ENCODE peak calls at places on chromosomes 4 and X, in eight cellular contexts. One of them, this sample, is unnamed.

GRCh38 chr4:120071192-120071795 is 4.6 kb upstream of the MAD2L1 start:
- DNase-seq in A673: peak; percentile 70
- DNase-seq in tibial artery: no peak
- DNase-seq in A549: peak; percentile 69
- DNase-seq in left ventricle myocardium inferior: no peak
- DNase-seq in tibial nerve: no peak
- DNase-seq in endodermal cell: peak; percentile 49
- DNase-seq in neural progenitor cell: peak; percentile 59
- DNase-seq in this sample: peak; percentile 59

GRCh38 chrX:45765726-45766125 is 565.0 kb upstream of the DIPK2B start:
- DNase-seq in A673: no peak
- DNase-seq in tibial artery: no peak
- DNase-seq in A549: no peak
- DNase-seq in left ventricle myocardium inferior: no peak
- DNase-seq in tibial nerve: no peak
- DNase-seq in endodermal cell: no peak
- DNase-seq in neural progenitor cell: no peak
- DNase-seq in this sample: no peak

GRCh38 chr4:25702848-25703247 is 47.2 kb downstream of the SLC34A2 start:
- DNase-seq in A673: peak; percentile 12
- DNase-seq in tibial artery: peak; percentile 29
- DNase-seq in A549: no peak
- DNase-seq in left ventricle myocardium inferior: peak; percentile 40
- DNase-seq in tibial nerve: peak; percentile 23
- DNase-seq in endodermal cell: no peak
- DNase-seq in neural progenitor cell: no peak
- DNase-seq in this sample: no peak

GRCh38 chr4:94559351-94559806 is 107.6 kb downstream of the PDLIM5 start:
- DNase-seq in A673: no peak
- DNase-seq in tibial artery: no peak
- DNase-seq in A549: no peak
- DNase-seq in left ventricle myocardium inferior: no peak
- DNase-seq in tibial nerve: no peak
- DNase-seq in endodermal cell: no peak
- DNase-seq in neural progenitor cell: no peak
- DNase-seq in this sample: no peak

GRCh38 chr4:4995866-4996265 is 23.4 kb downstream of the CYTL1 start:
- DNase-seq in A673: peak; percentile 30
- DNase-seq in tibial artery: no peak
- DNase-seq in A549: no peak
- DNase-seq in left ventricle myocardium inferior: no peak
- DNase-seq in tibial nerve: no peak
- DNase-seq in endodermal cell: peak; percentile 64
- DNase-seq in neural progenitor cell: no peak
- DNase-seq in this sample: no peak

GRCh38 chrX:153412746-153413720 is 1.8 kb downstream of the ZFP92 start:
- DNase-seq in A673: peak; percentile 17
- DNase-seq in tibial artery: no peak
- DNase-seq in A549: peak; percentile 9
- DNase-seq in left ventricle myocardium inferior: no peak
- DNase-seq in tibial nerve: no peak
- DNase-seq in endodermal cell: no peak
- DNase-seq in neural progenitor cell: peak; percentile 18
- DNase-seq in this sample: no peak

GRCh38 chr4:142262956-142263355 is 583.1 kb downstream of the INPP4B start:
- DNase-seq in A673: peak; percentile 30
- DNase-seq in tibial artery: no peak
- DNase-seq in A549: no peak
- DNase-seq in left ventricle myocardium inferior: no peak
- DNase-seq in tibial nerve: no peak
- DNase-seq in endodermal cell: no peak
- DNase-seq in neural progenitor cell: peak; percentile 69
- DNase-seq in this sample: no peak

GRCh38 chrX:13000311-13000811 is 25.5 kb downstream of the TMSB4X start:
- DNase-seq in A673: peak; percentile 87
- DNase-seq in tibial artery: peak; percentile 34
- DNase-seq in A549: no peak
- DNase-seq in left ventricle myocardium inferior: no peak
- DNase-seq in tibial nerve: no peak
- DNase-seq in endodermal cell: no peak
- DNase-seq in neural progenitor cell: no peak
- DNase-seq in this sample: no peak

GRCh38 chr4:5051692-5052423 is 578 bp downstream of the STK32B start:
- DNase-seq in A673: peak; percentile 35
- DNase-seq in tibial artery: peak; percentile 37
- DNase-seq in A549: peak; percentile 40
- DNase-seq in left ventricle myocardium inferior: no peak
- DNase-seq in tibial nerve: no peak
- DNase-seq in endodermal cell: peak; percentile 76
- DNase-seq in neural progenitor cell: peak; percentile 56
- DNase-seq in this sample: no peak

DNA sequence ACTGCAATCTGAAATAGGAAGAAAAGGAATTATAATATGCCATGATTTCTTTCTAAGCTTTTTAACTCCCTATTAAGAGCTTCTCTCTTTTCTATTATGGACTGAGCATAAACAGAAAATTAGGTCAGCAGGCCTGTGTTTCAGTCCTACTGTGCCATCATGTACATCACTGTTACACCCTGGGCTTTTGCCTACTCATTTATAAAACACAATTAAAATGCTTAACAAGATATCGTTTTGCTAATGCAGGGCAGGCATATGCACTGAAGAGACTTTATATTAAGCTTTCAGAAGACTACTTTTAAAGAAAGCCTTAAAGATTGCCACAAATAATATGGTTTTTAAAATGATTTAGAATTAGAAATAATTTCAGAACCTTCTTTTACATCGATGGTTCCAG is 828 bp upstream of the BBS12 start:
- DNase-seq in A673: no peak
- DNase-seq in tibial artery: no peak
- DNase-seq in A549: no peak
- DNase-seq in left ventricle myocardium inferior: no peak
- DNase-seq in tibial nerve: no peak
- DNase-seq in endodermal cell: no peak
- DNase-seq in neural progenitor cell: no peak
- DNase-seq in this sample: no peak
- H3K4me3 ChIP-seq in A673: peak overlapping the region; percentile 68
- H3K4me3 ChIP-seq in tibial artery: peak overlapping the region; percentile 76
- H3K4me3 ChIP-seq in A549: peak overlapping the region; percentile 23
- H3K4me3 ChIP-seq in left ventricle myocardium inferior: peak overlapping the region; percentile 88
- H3K4me3 ChIP-seq in tibial nerve: peak overlapping the region; percentile 34
- H3K4me3 ChIP-seq in endodermal cell: peak overlapping the region; percentile 71
- H3K4me3 ChIP-seq in neural progenitor cell: peak overlapping the region; percentile 46
- H3K4me3 ChIP-seq in this sample: no peak overlapping the region

GRCh38 chrX:11678174-11678573 is 12.5 kb upstream of the ARHGAP6 start:
- DNase-seq in A673: no peak
- DNase-seq in tibial artery: no peak
- DNase-seq in A549: no peak
- DNase-seq in left ventricle myocardium inferior: no peak
- DNase-seq in tibial nerve: no peak
- DNase-seq in endodermal cell: no peak
- DNase-seq in neural progenitor cell: no peak
- DNase-seq in this sample: no peak
- TF ChIP-seq CTCF in A673: peak; percentile 44
- TF ChIP-seq CTCF in tibial artery: peak; percentile 13
- TF ChIP-seq CTCF in A549: no peak
- TF ChIP-seq CTCF in left ventricle myocardium inferior: no peak
- TF ChIP-seq CTCF in tibial nerve: no peak
- TF ChIP-seq CTCF in endodermal cell: peak; percentile 69
- TF ChIP-seq CTCF in neural progenitor cell: peak; percentile 53
- TF ChIP-seq CTCF in this sample: peak; percentile 43

DNA sequence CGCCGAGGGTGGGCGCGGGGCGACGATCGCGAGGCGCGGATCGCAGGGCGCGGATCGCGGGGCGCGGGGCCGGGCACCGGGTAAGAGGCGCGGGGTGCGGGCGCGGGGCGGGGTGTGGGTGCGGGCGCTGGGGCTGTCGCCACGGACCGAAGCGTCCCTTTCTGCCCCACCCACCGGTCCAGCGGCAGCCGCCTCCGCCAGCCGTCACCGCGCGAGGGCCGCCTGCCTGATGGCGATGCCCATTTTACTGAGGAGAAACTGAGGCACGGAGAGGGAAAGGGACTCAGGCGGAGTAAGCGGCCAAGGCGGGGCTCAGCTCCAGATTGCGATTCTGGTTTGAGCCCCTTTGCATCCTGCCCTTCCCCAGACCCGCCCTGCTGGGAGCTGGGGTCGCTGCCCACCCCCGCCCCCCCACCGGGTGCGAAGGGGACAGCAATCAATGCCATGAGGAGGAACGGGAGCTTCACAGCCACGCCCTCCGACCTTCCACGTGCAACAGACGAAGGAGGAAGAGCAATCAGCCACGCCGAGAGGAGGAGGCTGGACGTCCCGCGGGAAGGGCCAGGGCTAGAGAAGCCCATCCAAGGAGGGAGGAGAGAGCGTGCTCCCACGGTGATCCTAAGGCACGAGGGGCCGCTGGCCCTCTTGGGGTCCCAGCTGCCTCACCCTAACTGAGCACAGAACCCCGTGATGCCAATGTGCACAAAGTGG is 10.9 kb upstream of the MAN2B2 start:
- DNase-seq in A673: no peak
- DNase-seq in tibial artery: no peak
- DNase-seq in A549: no peak
- DNase-seq in left ventricle myocardium inferior: no peak
- DNase-seq in tibial nerve: no peak
- DNase-seq in endodermal cell: no peak
- DNase-seq in neural progenitor cell: no peak
- DNase-seq in this sample: no peak
- H3K4me3 ChIP-seq in A673: peak overlapping the region; percentile 23
- H3K4me3 ChIP-seq in tibial artery: peak overlapping the region; percentile 41
- H3K4me3 ChIP-seq in A549: peak overlapping the region; percentile 56
- H3K4me3 ChIP-seq in left ventricle myocardium inferior: peak overlapping the region; percentile 64
- H3K4me3 ChIP-seq in tibial nerve: peak overlapping the region; percentile 22
- H3K4me3 ChIP-seq in endodermal cell: no peak overlapping the region
- H3K4me3 ChIP-seq in neural progenitor cell: peak overlapping the region; percentile 34
- H3K4me3 ChIP-seq in this sample: no peak overlapping the region

DNA sequence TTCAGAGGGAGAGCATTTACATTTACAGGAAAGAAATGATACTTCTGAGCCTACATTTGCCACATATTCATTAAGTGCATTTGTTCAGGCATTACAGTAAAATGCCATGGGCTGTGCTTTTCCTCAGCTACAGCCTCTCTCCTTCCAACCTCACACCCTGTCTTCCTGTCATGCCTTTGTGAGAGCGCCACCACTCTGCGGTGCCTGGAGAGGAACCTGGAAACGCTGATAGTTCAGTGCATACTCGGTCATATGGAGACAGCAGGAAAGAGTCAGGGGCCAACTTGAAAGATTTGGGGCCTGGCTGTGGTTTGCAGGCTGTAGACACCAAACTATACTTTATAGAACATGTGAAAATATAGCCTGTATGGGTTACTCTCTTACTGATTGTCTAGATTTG is 40.5 kb downstream of the NFKB1 start:
- DNase-seq in A673: no peak
- DNase-seq in tibial artery: no peak
- DNase-seq in A549: peak; percentile 1
- DNase-seq in left ventricle myocardium inferior: no peak
- DNase-seq in tibial nerve: no peak
- DNase-seq in endodermal cell: peak; percentile 89
- DNase-seq in neural progenitor cell: peak; percentile 61
- DNase-seq in this sample: no peak
- TF ChIP-seq CTCF in A673: peak; percentile 40
- TF ChIP-seq CTCF in tibial artery: no peak
- TF ChIP-seq CTCF in A549: no peak
- TF ChIP-seq CTCF in left ventricle myocardium inferior: no peak
- TF ChIP-seq CTCF in tibial nerve: no peak
- TF ChIP-seq CTCF in endodermal cell: peak; percentile 71
- TF ChIP-seq CTCF in neural progenitor cell: peak; percentile 62
- TF ChIP-seq CTCF in this sample: peak; percentile 5

DNA sequence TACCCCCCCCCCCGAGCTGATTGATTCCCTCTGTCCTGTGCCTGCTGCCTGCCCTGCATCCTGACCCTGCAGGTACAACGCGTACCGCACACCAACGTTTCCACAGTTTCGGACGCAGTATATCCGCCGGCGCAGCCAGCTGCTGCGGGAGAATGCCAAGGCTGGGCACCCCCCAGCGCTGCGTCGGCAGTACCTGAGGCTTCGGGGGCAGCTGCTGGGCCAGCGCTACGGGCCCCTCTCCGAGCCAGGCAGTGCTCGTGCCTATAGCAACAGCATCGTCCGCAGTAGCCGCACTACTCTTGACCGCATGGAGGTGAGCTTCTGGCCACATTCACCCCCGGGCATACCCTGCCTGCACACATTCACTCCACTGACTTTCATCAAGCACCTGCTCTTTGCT is 1.4 kb downstream of the WDR13 start:
- DNase-seq in A673: no peak
- DNase-seq in tibial artery: no peak
- DNase-seq in A549: no peak
- DNase-seq in left ventricle myocardium inferior: no peak
- DNase-seq in tibial nerve: no peak
- DNase-seq in endodermal cell: no peak
- DNase-seq in neural progenitor cell: no peak
- DNase-seq in this sample: no peak
- H3K4me3 ChIP-seq in A673: peak overlapping the region; percentile 69
- H3K4me3 ChIP-seq in tibial artery: peak overlapping the region; percentile 63
- H3K4me3 ChIP-seq in A549: peak overlapping the region; percentile 70
- H3K4me3 ChIP-seq in left ventricle myocardium inferior: peak overlapping the region; percentile 74
- H3K4me3 ChIP-seq in tibial nerve: no peak overlapping the region
- H3K4me3 ChIP-seq in endodermal cell: peak overlapping the region; percentile 86
- H3K4me3 ChIP-seq in neural progenitor cell: no peak overlapping the region
- H3K4me3 ChIP-seq in this sample: no peak overlapping the region

This sample was measured in BE2C.